ENCODE peak calls at places on chromosomes 7 and 10, in eight cellular contexts. E, V, B, Y, X, Q, W and J are unnamed samples.

GRCh38 chr10:131726460-131726861 is 174.3 kb upstream of the PPP2R2D start:
- DNase-seq in X (no peak), B (no peak), Q (peak; percentile 61), V (no peak), W (peak; percentile 55), Y (no peak), E (no peak), J (no peak)

GRCh38 chr10:71989658-71990454 is 25.7 kb downstream of the CHST3 start:
- DNase-seq in V (no peak), Q (no peak), B (no peak), E (no peak), W (no peak), X (no peak), Y (no peak), J (no peak)

GRCh38 chr10:105691811-105692210 is 1050.7 kb downstream of the SORCS3 start:
- DNase-seq in X (peak; percentile 13), E (no peak), B (peak; percentile 0), Q (no peak), V (no peak), W (no peak), Y (peak; percentile 51), J (peak; percentile 35)

GRCh38 chr10:132521041-132521465 is 16.5 kb upstream of the INPP5A start:
- DNase-seq in V (no peak), E (no peak), Y (no peak), W (peak; percentile 13), Q (peak; percentile 15), X (no peak), B (no peak), J (no peak)

GRCh38 chr7:84847790-84848189 is 339.1 kb downstream of the SEMA3D start:
- DNase-seq in V (peak; percentile 5), B (peak; percentile 58), Q (no peak), X (no peak), E (no peak), W (no peak), Y (no peak), J (peak; percentile 8)

GRCh38 chr7:14740606-14741005 is 161.9 kb downstream of the DGKB start:
- DNase-seq in X (no peak), E (no peak), B (no peak), V (no peak), W (no peak), Y (no peak), Q (no peak), J (no peak)

GRCh38 chr10:76998451-76998850 is 639.2 kb downstream of the KCNMA1 start:
- DNase-seq in Q (no peak), W (no peak), X (no peak), Y (no peak), B (no peak), V (no peak), E (no peak), J (peak; percentile 26)

GRCh38 chr10:131994435-131994834 is 12.7 kb upstream of the BNIP3 start:
- DNase-seq in B (no peak), W (peak; percentile 45), Y (no peak), Q (no peak), E (no peak), V (no peak), X (no peak), J (no peak)

GRCh38 chr7:141686074-141686473 is 15.9 kb downstream of the DENND11 start:
- DNase-seq in Y (no peak), E (no peak), X (no peak), V (no peak), W (no peak), B (no peak), Q (no peak), J (no peak)

GRCh38 chr10:61621538-61622150 is 41.1 kb upstream of the CABCOCO1 start:
- DNase-seq in X (no peak), W (no peak), Y (no peak), B (peak; percentile 24), E (no peak), Q (no peak), V (no peak), J (no peak)

GRCh38 chr7:92904292-92905131 is 68.1 kb upstream of the CDK6 start:
- DNase-seq in E (peak; percentile 96), X (peak; percentile 48), V (peak; percentile 95), Y (peak; percentile 92), Q (no peak), W (no peak), B (peak; percentile 96), J (peak; percentile 78)

GRCh38 chr7:95199779-95200558 is 124.4 kb downstream of the PON1 start:
- DNase-seq in X (peak; percentile 80), Q (peak; percentile 23), E (peak; percentile 38), B (peak; percentile 86), Y (peak; percentile 52), W (no peak), V (peak; percentile 54), J (peak; percentile 63)

GRCh38 chr7:23277359-23277989 is 21.7 kb upstream of the MALSU1 start:
- DNase-seq in Q (no peak), Y (peak; percentile 94), X (peak; percentile 81), E (peak; percentile 39), V (peak; percentile 65), W (no peak), B (peak; percentile 86), J (peak; percentile 77)

GRCh38 chr10:15897282-15897681 is 37.0 kb upstream of the MINDY3 start:
- DNase-seq in W (no peak), B (peak; percentile 68), E (peak; percentile 6), X (peak; percentile 36), V (peak; percentile 11), Y (no peak), Q (no peak), J (peak; percentile 16)

GRCh38 chr10:97574374-97575100 is 2.0 kb downstream of the ANKRD2 start:
- DNase-seq in X (peak; percentile 98), B (peak; percentile 35), W (peak; percentile 60), E (peak; percentile 85), Q (no peak), V (peak; percentile 84), Y (peak; percentile 22), J (peak; percentile 58)

GRCh38 chr7:99490878-99491277 is 9.2 kb downstream of the ZNF394 start:
- DNase-seq in Q (no peak), W (no peak), Y (no peak), V (no peak), E (no peak), X (no peak), B (no peak), J (no peak)

GRCh38 chr10:84269773-84270172 is 24.9 kb downstream of the RGR start:
- DNase-seq in X (no peak), Y (no peak), B (peak; percentile 82), Q (no peak), V (peak; percentile 87), E (peak; percentile 55), W (no peak), J (peak; percentile 64)

GRCh38 chr10:95758351-95759025 is 2.5 kb downstream of the ENTPD1 start:
- DNase-seq in Q (no peak), B (peak; percentile 28), V (no peak), E (no peak), W (no peak), X (peak; percentile 4), Y (peak; percentile 64), J (no peak)

GRCh38 chr10:124063736-124064135 is 29.7 kb downstream of the CHST15 start:
- DNase-seq in X (peak; percentile 45), Y (no peak), V (peak; percentile 79), E (peak; percentile 82), Q (no peak), W (no peak), B (peak; percentile 86), J (peak; percentile 47)

GRCh38 chr7:64883113-64883905 is 19.8 kb upstream of the ZNF273 start:
- DNase-seq in V (no peak), E (no peak), Q (no peak), Y (no peak), X (no peak), W (no peak), B (no peak), J (no peak)

GRCh38 chr7:19984231-19984632 is 210.8 kb upstream of the TMEM196 start:
- DNase-seq in Q (no peak), X (no peak), B (no peak), W (no peak), Y (peak; percentile 19), V (no peak), E (no peak), J (no peak)

GRCh38 chr7:2567663-2568238 is 9.0 kb downstream of the IQCE start:
- DNase-seq in E (peak; percentile 42), W (peak; percentile 40), V (peak; percentile 48), Y (peak; percentile 48), Q (peak; percentile 38), X (no peak), B (peak; percentile 70), J (peak; percentile 70)
- TF ChIP-seq CTCF in E (peak; percentile 66), W (peak; percentile 76), V (peak; percentile 75), Y (peak; percentile 49), Q (peak; percentile 48), X (peak; percentile 17), B (peak; percentile 82), J (peak; percentile 76)

GRCh38 chr7:6256709-6257535 is 15.5 kb downstream of the CYTH3 start:
- DNase-seq in Q (peak; percentile 82), Y (peak; percentile 82), E (peak; percentile 70), W (peak; percentile 73), V (peak; percentile 89), X (no peak), B (peak; percentile 82), J (peak; percentile 52)
- H3K4me3 ChIP-seq in Q (peak overlapping the region; percentile 11), Y (no peak overlapping the region), E (no peak overlapping the region), W (no peak overlapping the region), V (peak overlapping the region; percentile 18), X (no peak overlapping the region), B (no peak overlapping the region), J (no peak overlapping the region)

DNA sequence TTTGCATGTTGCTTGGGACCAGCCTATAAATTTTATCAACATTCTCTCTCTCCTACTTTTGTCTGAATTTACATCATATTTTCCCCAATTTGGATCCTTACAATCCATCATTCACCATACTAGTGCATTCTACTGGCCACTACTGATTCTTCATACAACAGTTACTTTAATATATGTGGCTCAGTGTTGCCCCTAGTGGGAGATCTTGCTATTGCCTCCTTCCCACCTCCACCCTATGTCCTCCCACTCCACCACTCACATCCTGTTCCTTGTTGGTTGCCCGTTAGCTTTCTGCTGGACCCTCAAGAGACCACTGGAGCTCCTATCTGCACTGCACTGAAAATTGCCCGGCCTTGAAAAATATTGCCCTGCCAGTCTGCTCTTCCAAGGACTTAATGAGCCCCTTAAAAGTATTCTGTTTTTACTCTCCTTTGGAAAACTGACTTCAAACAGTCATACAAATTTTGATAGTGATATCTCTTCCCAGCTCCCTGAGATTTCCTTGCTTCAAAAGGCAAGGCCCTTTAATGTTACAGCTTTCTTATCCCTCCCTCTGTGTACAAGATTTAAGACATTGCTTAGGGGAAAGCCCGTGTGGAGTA is 243.2 kb upstream of the TMEM229A start:
- DNase-seq in V (no peak), Q (no peak), X (peak; percentile 32), Y (peak; percentile 53), E (no peak), W (no peak), B (peak; percentile 22), J (no peak)
- TF ChIP-seq CTCF in V (peak; percentile 23), Q (no peak), X (peak; percentile 12), Y (peak; percentile 77), E (no peak), W (peak; percentile 44), B (peak; percentile 44), J (no peak)

DNA sequence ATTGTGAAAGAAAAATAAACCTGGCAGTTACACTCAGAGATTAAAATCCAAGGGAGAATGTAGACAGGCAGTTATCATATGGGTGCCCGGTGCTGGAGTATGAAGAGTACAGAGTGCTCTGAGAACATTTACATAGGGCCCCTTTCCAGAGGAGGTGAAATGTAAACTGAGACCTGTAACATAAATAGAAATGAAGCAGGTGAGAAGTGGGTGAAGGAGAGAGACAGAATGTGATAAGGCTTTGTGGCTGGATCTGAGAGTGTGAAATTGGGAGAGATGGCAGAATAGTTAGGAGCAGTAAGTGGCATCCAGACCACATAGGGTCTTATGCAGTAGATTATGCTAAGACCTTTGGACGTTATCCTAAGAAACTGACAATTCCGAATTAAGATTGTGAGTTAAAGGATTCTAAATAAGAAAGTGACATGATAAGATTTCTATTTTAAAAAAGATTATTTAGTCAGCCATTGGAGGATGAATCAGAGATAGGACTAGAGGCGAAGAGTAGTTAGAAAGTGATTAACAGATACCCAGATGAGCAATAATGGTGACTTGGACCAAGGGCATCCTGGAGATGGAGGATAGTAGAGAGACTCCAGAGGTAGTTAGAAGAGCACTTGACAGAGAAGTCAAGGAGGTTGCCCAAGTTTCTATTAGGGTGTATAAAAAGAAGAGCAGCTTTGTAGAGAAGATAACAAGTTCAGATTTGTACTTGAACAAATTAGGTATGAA is 36.7 kb downstream of the DNAH11 start:
- DNase-seq in Y (no peak), V (no peak), X (no peak), E (no peak), W (no peak), Q (no peak), B (no peak), J (no peak)
- H3K4me3 ChIP-seq in Y (no peak overlapping the region), V (no peak overlapping the region), X (no peak overlapping the region), E (no peak overlapping the region), W (no peak overlapping the region), Q (no peak overlapping the region), B (no peak overlapping the region), J (no peak overlapping the region)